ENCODE peak calls at places on chromosomes 5 and 9, in four cellular contexts. S, P, B and X are unnamed samples.
A peak's percentile ranks its signal among the peaks of the same experiment; 100 is the strongest.

GRCh38 chr9:27436234-27436633 is 87.9 kb upstream of the IFNK start:
- DNase-seq in S (no peak), P (peak; percentile 54), B (no peak), X (peak; percentile 91)

GRCh38 chr5:172659909-172660628 is 19.0 kb downstream of the NEURL1B start:
- DNase-seq in S (peak; percentile 94), P (peak; percentile 87), B (no peak), X (peak; percentile 92)

GRCh38 chr5:173761182-173761521 is 127.0 kb upstream of the CPEB4 start:
- DNase-seq in S (no peak), P (no peak), B (no peak), X (no peak)

GRCh38 chr5:13939647-13940046 is 4.8 kb downstream of the DNAH5 start:
- DNase-seq in S (no peak), P (no peak), B (no peak), X (no peak)

GRCh38 chr5:16737173-16737572 is 120.4 kb upstream of the RETREG1 start:
- DNase-seq in S (no peak), P (no peak), B (no peak), X (no peak)

GRCh38 chr9:107277801-107278200 is 5.3 kb upstream of the RAD23B start:
- DNase-seq in S (no peak), P (no peak), B (no peak), X (no peak)

GRCh38 chr5:57434683-57435082 is 47.9 kb downstream of the ACTBL2 start:
- DNase-seq in S (no peak), P (no peak), B (no peak), X (no peak)

GRCh38 chr9:21443849-21444625 is 3.8 kb downstream of the IFNA1 start:
- DNase-seq in S (no peak), P (no peak), B (no peak), X (no peak)

GRCh38 chr5:56569051-56569450 is 246.3 kb upstream of the MAP3K1 start:
- DNase-seq in S (no peak), P (no peak), B (no peak), X (no peak)

GRCh38 chr5:74290634-74291033 is 349.9 kb downstream of the ENC1 start:
- DNase-seq in S (no peak), P (no peak), B (no peak), X (no peak)

GRCh38 chr9:137724114-137724445 is 105.3 kb downstream of the EHMT1 start:
- DNase-seq in S (peak; percentile 18), P (peak; percentile 36), B (no peak), X (no peak)

GRCh38 chr9:107462691-107463090 is 26.9 kb downstream of the KLF4 start:
- DNase-seq in S (no peak), P (peak; percentile 33), B (no peak), X (no peak)

GRCh38 chr9:79694676-79695400 is 123.1 kb downstream of the TLE4 start:
- DNase-seq in S (peak; percentile 92), P (peak; percentile 90), B (no peak), X (no peak)

GRCh38 chr5:54062958-54063357 is 247.4 kb downstream of the ARL15 start:
- DNase-seq in S (peak; percentile 78), P (peak; percentile 83), B (no peak), X (no peak)

GRCh38 chr5:60023255-60023654 is 129.7 kb upstream of the PDE4D start:
- DNase-seq in S (no peak), P (peak; percentile 70), B (no peak), X (no peak)

GRCh38 chr5:124061663-124062062 is 549.7 kb downstream of the CSNK1G3 start:
- DNase-seq in S (peak; percentile 28), P (no peak), B (no peak), X (peak; percentile 66)

GRCh38 chr5:68534131-68534940 is 318.8 kb downstream of the PIK3R1 start:
- DNase-seq in S (no peak), P (peak; percentile 39), B (no peak), X (peak; percentile 19)

GRCh38 chr5:29162297-29162696 is 2031.2 kb upstream of the CDH6 start:
- DNase-seq in S (no peak), P (no peak), B (no peak), X (no peak)

GRCh38 chr5:71681282-71681681 is 37.8 kb upstream of the CARTPT start:
- DNase-seq in S (no peak), P (peak; percentile 12), B (no peak), X (no peak)

GRCh38 chr9:114906922-114907571 is 23.3 kb downstream of the TNFSF8 start:
- DNase-seq in S (peak; percentile 61), P (no peak), B (peak; percentile 38), X (no peak)

GRCh38 chr9:69131682-69132081 is 42.4 kb upstream of the TJP2 start:
- DNase-seq in S (peak; percentile 96), P (peak; percentile 75), B (no peak), X (no peak)

GRCh38 chr9:110081395-110081794 is 126.6 kb downstream of the C9orf152 start:
- DNase-seq in S (peak; percentile 68), P (peak; percentile 28), B (no peak), X (no peak)

GRCh38 chr5:72228957-72229356 is 91.1 kb downstream of the MRPS27 start:
- DNase-seq in S (no peak), P (no peak), B (no peak), X (no peak)

GRCh38 chr5:134594797-134595457 is 37.7 kb downstream of the SAR1B start:
- DNase-seq in S (no peak), P (no peak), B (no peak), X (no peak)

GRCh38 chr5:163309850-163310365 is 127.5 kb upstream of the CCNG1 start:
- DNase-seq in S (no peak), P (no peak), B (no peak), X (no peak)

GRCh38 chr9:138010274-138010800 is 132.8 kb downstream of the CACNA1B start:
- DNase-seq in S (no peak), P (no peak), B (no peak), X (no peak)

GRCh38 chr9:107636596-107637405 is 147.2 kb upstream of the KLF4 start:
- DNase-seq in S (peak; percentile 33), P (no peak), B (no peak), X (no peak)

GRCh38 chr9:23526806-23527205 is 299.2 kb downstream of the ELAVL2 start:
- DNase-seq in S (no peak), P (no peak), B (no peak), X (no peak)

GRCh38 chr9:94726495-94727191 is at the start of gene AOPEP:
- DNase-seq in S (peak; percentile 93), P (peak; percentile 90), B (peak; percentile 90), X (peak; percentile 99)

GRCh38 chr9:10858817-10859216 is 246.0 kb upstream of the PTPRD start:
- DNase-seq in S (no peak), P (no peak), B (no peak), X (no peak)

GRCh38 chr9:10855847-10856246 is 243.0 kb upstream of the PTPRD start:
- DNase-seq in S (no peak), P (peak; percentile 33), B (no peak), X (no peak)
- TF ChIP-seq CTCF in S (no peak), P (peak; percentile 64), B (no peak), X (no peak)

GRCh38 chr5:1010181-1010510 is 1.5 kb downstream of the NKD2 start:
- DNase-seq in S (no peak), P (no peak), B (no peak), X (no peak)
- H3K27me3 ChIP-seq in S (peaks cover 76% of the 10 kb centered on the region), P (peaks cover 58% of the 10 kb centered on the region), B (no peaks in the 10 kb centered on the region), X (peaks cover 8% of the 10 kb centered on the region)

GRCh38 chr9:130198501-130199179 is 26.4 kb downstream of the NCS1 start:
- DNase-seq in S (no peak), P (no peak), B (no peak), X (peak; percentile 27)

GRCh38 chr9:130199605-130200004 is 27.4 kb downstream of the NCS1 start:
- DNase-seq in S (peak; percentile 87), P (no peak), B (no peak), X (no peak)

GRCh38 chr9:130196643-130197042 is 24.4 kb downstream of the NCS1 start:
- DNase-seq in S (peak; percentile 64), P (no peak), B (no peak), X (no peak)

GRCh38 chr9:130197386-130197785 is 25.2 kb downstream of the NCS1 start:
- DNase-seq in S (no peak), P (no peak), B (no peak), X (no peak)

DNA sequence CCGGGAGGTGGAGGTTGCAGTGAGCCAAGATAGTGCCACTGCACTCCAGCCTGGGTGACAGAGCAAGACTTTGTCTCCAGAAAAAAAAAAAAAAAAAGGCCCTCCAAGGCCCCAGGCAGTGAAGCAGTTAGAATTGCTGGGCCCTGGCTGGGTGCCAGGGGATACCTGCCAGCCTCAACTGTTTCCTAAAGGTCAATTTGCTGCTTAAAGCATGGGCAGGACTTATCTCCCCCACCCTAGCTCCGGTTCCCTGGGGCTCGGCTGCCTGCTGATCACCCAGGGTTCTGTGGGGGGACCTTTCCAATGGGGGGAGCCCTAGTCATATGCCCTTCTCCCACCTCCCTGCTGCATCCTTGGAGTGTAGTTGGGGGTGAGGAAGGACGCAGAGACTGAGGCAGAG is 25.7 kb downstream of the NCS1 start:
- DNase-seq in S (no peak), P (no peak), B (no peak), X (no peak)
- H3K4me3 ChIP-seq in S (no peak overlapping the region), P (no peak overlapping the region), B (no peak overlapping the region), X (no peak overlapping the region)

DNA sequence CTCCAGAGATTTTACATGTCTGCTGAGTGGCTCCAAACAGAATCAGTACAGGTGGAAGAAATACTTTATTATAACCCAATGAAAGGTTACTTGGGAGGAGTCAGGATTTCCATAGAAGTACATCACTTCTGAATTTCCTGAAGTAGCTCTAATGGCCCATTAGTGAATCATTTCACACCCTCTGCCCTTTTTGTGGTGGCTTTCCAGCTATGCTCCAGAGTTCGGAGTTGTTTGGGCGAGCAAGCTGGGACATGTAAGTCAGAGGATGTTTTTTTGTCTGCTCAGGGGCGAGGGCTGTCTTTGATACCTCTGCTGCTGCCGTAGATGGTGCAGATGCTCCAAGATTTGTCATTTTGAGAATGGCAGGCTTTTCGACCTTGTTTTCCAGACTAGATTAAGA is 226.1 kb downstream of the GOLPH3 start:
- DNase-seq in S (no peak), P (no peak), B (no peak), X (no peak)
- TF ChIP-seq CTCF in S (no peak), P (no peak), B (no peak), X (no peak)

GRCh38 chr9:135015096-135015495 is 72.4 kb upstream of the OLFM1 start:
- DNase-seq in S (no peak), P (no peak), B (no peak), X (no peak)

GRCh38 chr9:135017916-135018915 is 69.3 kb upstream of the OLFM1 start:
- DNase-seq in S (no peak), P (no peak), B (no peak), X (no peak)

GRCh38 chr9:135015986-135016640 is 71.4 kb upstream of the OLFM1 start:
- DNase-seq in S (no peak), P (no peak), B (no peak), X (no peak)

GRCh38 chr9:135015565-135015964 is 71.9 kb upstream of the OLFM1 start:
- DNase-seq in S (no peak), P (no peak), B (no peak), X (no peak)

GRCh38 chr9:135016876-135017275 is 70.6 kb upstream of the OLFM1 start:
- DNase-seq in S (no peak), P (no peak), B (no peak), X (no peak)
- H3K27me3 ChIP-seq in S (peaks cover 7% of the 10 kb centered on the region), P (no peaks in the 10 kb centered on the region), B (peaks cover 41% of the 10 kb centered on the region), X (no peaks in the 10 kb centered on the region)

GRCh38 chr5:35860686-35861085 is 4.0 kb downstream of the IL7R start:
- DNase-seq in S (peak; percentile 16), P (peak; percentile 18), B (no peak), X (no peak)
- H3K4me3 ChIP-seq in S (no peak overlapping the region), P (no peak overlapping the region), B (no peak overlapping the region), X (no peak overlapping the region)